ENCODE peak calls at places on chromosomes 16 and 17, in seven cellular contexts. T is HCT116; V is heart right ventricle; Z is CD4-positive, CD25-positive, alpha-beta regulatory T cell; M is mammary epithelial cell; K is CD4-positive, alpha-beta memory T cell; J is left ventricle myocardium inferior. D is an unnamed sample. For H3K27me3, the result is how much of the 10 kb centered on the place peaks cover.

GRCh38 chr17:14352139-14352538 is 51.3 kb downstream of the HS3ST3B1 start:
- DNase-seq in Z (no peak), K (no peak), T (no peak), J (no peak), M (no peak), V (no peak), D (no peak)

GRCh38 chr16:2471016-2471652 is at the start of gene NTN3:
- DNase-seq in J (no peak), V (no peak), Z (no peak), T (no peak), K (peak), M (no peak), D (no peak)

GRCh38 chr16:78140818-78141466 is 41.5 kb downstream of the WWOX start:
- DNase-seq in T (no peak), V (no peak), K (no peak), M (no peak), Z (no peak), J (no peak), D (no peak)

GRCh38 chr16:64705443-64705842 is 416.4 kb downstream of the CDH11 start:
- DNase-seq in K (no peak), V (no peak), Z (no peak), M (no peak), J (no peak), T (no peak), D (no peak)

GRCh38 chr17:47267354-47267828 is 13.8 kb downstream of the ITGB3 start:
- DNase-seq in M (peak), K (no peak), J (no peak), T (no peak), Z (no peak), V (no peak), D (no peak)

GRCh38 chr16:21684199-21684598 is 20.4 kb downstream of the OTOA start:
- DNase-seq in J (no peak), Z (no peak), M (no peak), V (no peak), T (peak), K (no peak), D (no peak)

GRCh38 chr17:55540414-55541091 is 29.3 kb upstream of the SMIM36 start:
- DNase-seq in M (peak), V (no peak), K (no peak), Z (no peak), T (no peak), J (no peak), D (no peak)

GRCh38 chr17:17060930-17061329 is 18.7 kb downstream of the MPRIP start:
- DNase-seq in V (no peak), Z (no peak), T (no peak), M (no peak), K (no peak), J (no peak), D (no peak)

GRCh38 chr17:64632606-64633005 is 29.5 kb downstream of the SMURF2 start:
- DNase-seq in J (no peak), V (no peak), K (no peak), M (no peak), Z (no peak), T (no peak), D (no peak)

GRCh38 chr16:66752379-66752778 is 970 bp upstream of the DYNC1LI2 start:
- DNase-seq in T (no peak), V (no peak), K (no peak), J (no peak), Z (no peak), M (no peak), D (no peak)

GRCh38 chr16:49532873-49533272 is 159.3 kb downstream of the C16orf78 start:
- DNase-seq in V (no peak), M (no peak), Z (no peak), K (no peak), J (no peak), T (no peak), D (no peak)

GRCh38 chr17:64679710-64680216 is 17.7 kb upstream of the SMURF2 start:
- DNase-seq in M (peak), K (no peak), V (no peak), Z (no peak), T (peak), J (no peak), D (no peak)

GRCh38 chr16:66324785-66325184 is 41.7 kb upstream of the CDH5 start:
- DNase-seq in T (peak), V (no peak), M (no peak), K (no peak), J (no peak), Z (no peak), D (no peak)

GRCh38 chr17:78383725-78384471 is 5.4 kb downstream of the PGS1 start:
- DNase-seq in M (peak), Z (peak), V (peak), T (no peak), J (peak), K (peak), D (no peak)

GRCh38 chr16:85583491-85584181 is 29.5 kb upstream of the GSE1 start:
- DNase-seq in Z (no peak), T (no peak), V (no peak), K (peak), J (no peak), M (no peak), D (no peak)

GRCh38 chr16:22123759-22124490 is 31.6 kb downstream of the VWA3A start:
- DNase-seq in J (no peak), K (no peak), T (no peak), M (no peak), Z (no peak), V (no peak), D (no peak)

GRCh38 chr16:80540516-80541305 is at the start of gene DYNLRB2:
- DNase-seq in V (peak), K (peak), J (peak), Z (peak), T (no peak), M (peak), D (peak)

GRCh38 chr16:20348365-20349185 is 3.9 kb downstream of the UMOD start:
- DNase-seq in T (no peak), V (no peak), J (no peak), Z (no peak), K (no peak), M (no peak), D (no peak)

GRCh38 chr16:50467943-50468748 is 80.0 kb upstream of the NKD1 start:
- DNase-seq in V (no peak), Z (no peak), J (no peak), K (no peak), T (no peak), M (no peak), D (no peak)

GRCh38 chr17:41918392-41919164 is at the start of gene ACLY:
- DNase-seq in J (peak), Z (peak), T (peak), M (peak), V (peak), K (peak), D (peak)

GRCh38 chr16:19979638-19980037 is 94.1 kb downstream of the GPR139 start:
- DNase-seq in T (no peak), J (no peak), K (no peak), V (no peak), Z (no peak), M (no peak), D (no peak)

GRCh38 chr16:51153275-51153991 is 2.4 kb upstream of the SALL1 start:
- DNase-seq in M (no peak), J (no peak), T (no peak), V (no peak), K (no peak), Z (no peak), D (no peak)

GRCh38 chr16:11082108-11082859 is 137.9 kb downstream of the CLEC16A start:
- DNase-seq in K (no peak), J (no peak), Z (no peak), M (no peak), V (no peak), T (no peak), D (no peak)

GRCh38 chr16:11082860-11083388 is 138.6 kb downstream of the CLEC16A start:
- DNase-seq in K (no peak), J (no peak), T (no peak), V (no peak), Z (no peak), M (no peak), D (no peak)

GRCh38 chr16:11087691-11088431 is 143.5 kb downstream of the CLEC16A start:
- DNase-seq in K (peak), Z (no peak), T (no peak), V (no peak), J (no peak), M (no peak), D (no peak)

GRCh38 chr16:11085025-11085485 is 140.7 kb downstream of the CLEC16A start:
- DNase-seq in Z (no peak), J (no peak), M (no peak), T (no peak), K (no peak), V (no peak), D (no peak)

GRCh38 chr16:11084484-11085024 is 140.2 kb downstream of the CLEC16A start:
- DNase-seq in V (no peak), Z (no peak), T (peak), J (no peak), K (no peak), M (no peak), D (no peak)
- H3K27ac ChIP-seq in V (no peak), Z (no peak), T (peak), J (no peak), K (no peak), M (no peak), D (no peak)

GRCh38 chr16:89047331-89048086 is 46.1 kb upstream of the ACSF3 start:
- DNase-seq in V (no peak), Z (no peak), T (no peak), K (peak), M (no peak), J (no peak), D (no peak)
- H3K27me3 ChIP-seq in V (half or more), Z (under half), T (under half), K (under half), M (under half), J (half or more), D (under half)

GRCh38 chr17:62661337-62661736 is 33.9 kb downstream of the MRC2 start:
- DNase-seq in J (no peak), Z (no peak), M (no peak), T (no peak), V (no peak), K (no peak), D (no peak)

GRCh38 chr17:62656446-62656845 is 29.0 kb downstream of the MRC2 start:
- DNase-seq in M (no peak), K (no peak), T (no peak), J (no peak), V (no peak), Z (no peak), D (no peak)

GRCh38 chr17:62660629-62661118 is 33.2 kb downstream of the MRC2 start:
- DNase-seq in J (no peak), T (no peak), Z (no peak), M (no peak), V (no peak), K (no peak), D (no peak)

GRCh38 chr17:62657664-62658063 is 30.2 kb downstream of the MRC2 start:
- DNase-seq in J (no peak), K (no peak), T (no peak), V (no peak), Z (no peak), M (no peak), D (no peak)

GRCh38 chr17:62658136-62658535 is 30.7 kb downstream of the MRC2 start:
- DNase-seq in Z (no peak), V (no peak), J (no peak), M (no peak), K (no peak), T (no peak), D (no peak)
- H3K27ac ChIP-seq in Z (no peak), V (no peak), J (no peak), M (no peak), K (no peak), T (no peak), D (no peak)

GRCh38 chr17:74903034-74903433 is 9.6 kb upstream of the FADS6 start:
- DNase-seq in V (no peak), Z (no peak), J (no peak), T (no peak), M (no peak), K (no peak), D (no peak)
- H3K27me3 ChIP-seq in V (under half), Z (under half), J (under half), T (under half), M (under half), K (under half), D (half or more)

GRCh38 chr16:23392223-23392600 is 60.8 kb downstream of the COG7 start:
- DNase-seq in K (no peak), T (no peak), M (no peak), J (no peak), V (no peak), Z (no peak), D (no peak)
- H3K27ac ChIP-seq in K (no peak), T (no peak), M (no peak), J (no peak), V (no peak), Z (no peak), D (no peak)

GRCh38 chr16:5383737-5384136 is 286.1 kb upstream of the EEF2KMT start:
- DNase-seq in Z (no peak), V (no peak), K (no peak), J (no peak), M (no peak), T (no peak), D (no peak)
- H3K27me3 ChIP-seq in Z (under half), V (under half), K (under half), J (under half), M (under half), T (under half), D (under half)

GRCh38 chr16:75306102-75306762 is 54.8 kb upstream of the BCAR1 start:
- DNase-seq in T (peak), M (no peak), J (no peak), V (no peak), Z (no peak), K (no peak), D (no peak)
- H3K27ac ChIP-seq in T (peak), M (peak), J (peak), V (peak), Z (no peak), K (no peak), D (no peak)

DNA sequence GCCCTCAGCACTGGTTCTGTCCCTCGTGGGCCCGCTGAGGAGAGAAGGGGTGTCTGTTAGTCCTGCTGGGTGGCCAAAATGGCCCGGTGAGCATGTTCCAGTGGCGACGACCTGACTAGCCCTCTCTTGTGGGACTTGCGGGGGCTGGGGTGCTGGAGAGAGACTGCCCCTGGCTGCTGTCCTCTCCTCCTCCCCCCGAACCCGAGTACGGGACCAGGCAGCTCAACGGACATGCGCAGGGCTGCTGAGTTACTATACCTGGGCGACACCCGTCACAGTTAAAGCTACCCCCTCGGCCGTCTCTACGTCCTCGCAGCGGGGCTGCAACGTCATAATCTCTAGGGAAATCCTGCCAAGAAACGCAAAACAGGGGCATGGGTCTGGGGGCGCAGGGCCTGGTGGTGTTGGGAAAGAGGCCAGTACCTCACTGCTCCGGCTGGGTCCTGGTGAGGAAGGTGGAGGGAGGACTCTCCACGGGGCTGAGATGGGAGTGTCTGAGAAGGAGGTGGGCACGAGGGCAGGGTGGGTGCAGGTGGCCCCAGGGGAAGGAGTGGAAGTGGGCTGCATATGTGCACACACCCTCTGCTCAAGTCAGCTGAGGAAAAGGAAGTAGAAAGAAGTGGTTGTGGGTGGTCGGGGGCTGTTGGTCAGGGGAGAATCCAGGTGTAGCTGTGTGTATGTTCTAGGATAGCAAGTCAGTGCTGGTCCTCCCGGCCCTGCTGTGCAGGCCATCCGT is 13.4 kb downstream of the FLOT2 start:
- DNase-seq in T (no peak), V (no peak), M (no peak), K (no peak), Z (no peak), J (no peak), D (no peak)
- H3K27me3 ChIP-seq in T (under half), V (under half), M (under half), K (under half), Z (under half), J (under half), D (under half)

GRCh38 chr16:57736419-57737281 is 1.1 kb downstream of the KATNB1 start:
- DNase-seq in M (peak), J (peak), Z (peak), K (peak), T (no peak), V (no peak), D (peak)
- H3K27ac ChIP-seq in M (peak), J (peak), Z (peak), K (peak), T (peak), V (peak), D (no peak)

GRCh38 chr17:74608511-74608910 is 15.0 kb downstream of the CD300E start:
- DNase-seq in M (no peak), T (no peak), V (no peak), J (no peak), Z (no peak), K (no peak), D (no peak)
- H3K27me3 ChIP-seq in M (under half), T (half or more), V (under half), J (half or more), Z (under half), K (under half), D (half or more)